ENCODE peak calls at places on chromosomes 1 and 21, in four cellular contexts. Y, S, E and O are unnamed samples.

GRCh38 chr1:18668750-18669404 is 38.2 kb downstream of the PAX7 start:
- DNase-seq in Y (peak), S (no peak), E (no peak), O (no peak)

GRCh38 chr1:75771978-75772377 is 14.1 kb upstream of the RABGGTB start:
- DNase-seq in Y (no peak), S (no peak), E (no peak), O (no peak)

GRCh38 chr1:152436593-152437338 is 22.7 kb upstream of the CRNN start:
- DNase-seq in Y (no peak), S (no peak), E (no peak), O (no peak)

GRCh38 chr1:17881761-17882160 is 126.6 kb downstream of the ACTL8 start:
- DNase-seq in Y (no peak), S (no peak), E (no peak), O (peak)

GRCh38 chr1:217526636-217527035 is 104.3 kb downstream of the GPATCH2 start:
- DNase-seq in Y (no peak), S (no peak), E (no peak), O (no peak)

GRCh38 chr1:8589571-8589970 is 227.9 kb downstream of the RERE start:
- DNase-seq in Y (no peak), S (no peak), E (no peak), O (no peak)

GRCh38 chr1:10057305-10057704 is 24.5 kb downstream of the UBE4B start:
- DNase-seq in Y (no peak), S (no peak), E (no peak), O (no peak)

GRCh38 chr1:101039245-101039644 is 13.7 kb upstream of the DPH5 start:
- DNase-seq in Y (no peak), S (no peak), E (no peak), O (no peak)

GRCh38 chr1:97073936-97074335 is 352.4 kb downstream of the PTBP2 start:
- DNase-seq in Y (no peak), S (no peak), E (no peak), O (no peak)

GRCh38 chr1:43558346-43558841 is 27.7 kb downstream of the PTPRF start:
- DNase-seq in Y (no peak), S (no peak), E (no peak), O (peak)

GRCh38 chr21:46057111-46057709 is 40.7 kb upstream of the COL6A2 start:
- DNase-seq in Y (no peak), S (no peak), E (no peak), O (no peak)
- TF ChIP-seq ELF1 in Y (no peak), S (no peak), E (no peak), O (no peak)

GRCh38 chr1:235971571-235972315 is 93.1 kb downstream of the NID1 start:
- DNase-seq in Y (peak), S (peak), E (peak), O (peak)

GRCh38 chr1:235971020-235971419 is 93.9 kb downstream of the NID1 start:
- DNase-seq in Y (no peak), S (no peak), E (no peak), O (no peak)

GRCh38 chr1:235968837-235969236 is 96.1 kb downstream of the NID1 start:
- DNase-seq in Y (no peak), S (no peak), E (no peak), O (no peak)

GRCh38 chr1:235974616-235975015 is 90.3 kb downstream of the NID1 start:
- DNase-seq in Y (no peak), S (no peak), E (no peak), O (no peak)

GRCh38 chr1:235972316-235973090 is 92.4 kb downstream of the NID1 start:
- DNase-seq in Y (no peak), S (peak), E (no peak), O (peak)
- TF ChIP-seq ELF1 in Y (no peak), S (no peak), E (no peak), O (no peak)

GRCh38 chr1:27648602-27649305 is 13.8 kb upstream of the FGR start:
- DNase-seq in Y (no peak), S (no peak), E (no peak), O (no peak)

GRCh38 chr1:27649306-27649635 is 14.3 kb upstream of the FGR start:
- DNase-seq in Y (no peak), S (no peak), E (no peak), O (no peak)

GRCh38 chr1:27650146-27650526 is 15.2 kb upstream of the FGR start:
- DNase-seq in Y (no peak), S (no peak), E (no peak), O (no peak)

GRCh38 chr1:27652505-27652904 is 17.5 kb upstream of the FGR start:
- DNase-seq in Y (no peak), S (no peak), E (no peak), O (no peak)

GRCh38 chr1:27650527-27651175 is 15.7 kb upstream of the FGR start:
- DNase-seq in Y (peak), S (peak), E (peak), O (no peak)
- TF ChIP-seq ELF1 in Y (no peak), S (no peak), E (no peak), O (no peak)

GRCh38 chr1:81738902-81739301 is 61.8 kb upstream of the ADGRL2 start:
- DNase-seq in Y (no peak), S (no peak), E (no peak), O (no peak)
- TF ChIP-seq ELF1 in Y (no peak), S (no peak), E (no peak), O (no peak)

DNA sequence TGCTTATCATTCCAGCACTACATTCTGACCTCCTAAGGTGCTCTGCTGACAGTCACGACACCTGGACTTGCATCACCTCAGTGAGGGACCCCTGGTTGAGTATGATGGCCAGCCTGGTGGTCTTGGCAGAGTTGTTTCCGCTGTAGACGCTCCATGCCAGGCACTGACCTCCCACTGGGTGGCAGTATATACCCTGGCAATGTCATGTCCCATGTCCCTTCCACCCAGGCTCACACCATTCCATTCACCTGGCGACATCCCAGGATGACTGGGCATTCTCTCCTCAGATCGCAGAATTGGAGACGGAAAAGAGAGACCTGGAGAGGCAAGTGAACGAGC is 5.0 kb downstream of the DNALI1 start:
- DNase-seq in Y (peak), S (peak), E (peak), O (peak)
- TF ChIP-seq ELF1 in Y (no peak), S (no peak), E (no peak), O (no peak)

DNA sequence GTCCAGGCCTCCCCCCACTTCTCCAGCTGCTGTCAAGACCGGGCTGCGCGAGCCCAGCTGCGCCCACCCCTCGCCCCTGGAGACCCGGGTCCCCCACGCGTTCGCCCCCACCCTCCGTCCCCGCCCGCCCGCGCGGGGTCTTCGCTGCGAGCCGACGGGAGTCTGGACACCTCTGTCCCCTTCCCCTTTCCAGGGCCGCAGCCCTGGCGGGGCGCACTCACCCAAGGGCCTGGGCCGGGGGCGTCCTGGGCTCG is 197 bp downstream of the RAP1GAP start:
- DNase-seq in Y (no peak), S (no peak), E (no peak), O (no peak)
- TF ChIP-seq ELF1 in Y (no peak), S (no peak), E (no peak), O (no peak)

GRCh38 chr1:45718289-45718688 is 30.3 kb downstream of the TMEM69 start:
- DNase-seq in Y (no peak), S (no peak), E (no peak), O (no peak)

GRCh38 chr1:45723248-45723930 is 27.1 kb downstream of the IPP start:
- DNase-seq in Y (no peak), S (peak), E (no peak), O (no peak)

GRCh38 chr1:45716700-45717099 is 28.7 kb downstream of the TMEM69 start:
- DNase-seq in Y (no peak), S (no peak), E (no peak), O (no peak)

GRCh38 chr1:45722809-45723208 is 27.6 kb downstream of the IPP start:
- DNase-seq in Y (no peak), S (no peak), E (no peak), O (no peak)

DNA sequence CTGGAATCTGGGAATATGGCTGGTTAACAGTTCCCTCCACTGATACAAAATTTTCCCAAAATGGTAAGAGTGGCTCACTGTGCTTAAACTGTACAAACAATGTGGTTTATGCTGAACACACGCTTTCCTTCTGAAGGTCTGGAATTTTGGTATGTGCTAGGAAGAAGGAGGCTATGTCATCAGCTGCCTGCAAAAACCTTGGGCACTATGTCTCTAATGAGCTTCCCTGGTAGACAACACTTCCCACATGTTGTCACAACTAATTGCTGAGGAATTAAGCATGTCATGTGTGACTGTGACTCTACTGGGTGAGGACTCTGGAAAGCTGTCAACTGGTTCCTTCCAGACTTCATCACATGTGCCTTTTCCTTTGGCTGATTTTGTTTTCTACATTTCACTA is 29.2 kb downstream of the IPP start:
- DNase-seq in Y (no peak), S (no peak), E (no peak), O (no peak)
- TF ChIP-seq ELF1 in Y (no peak), S (no peak), E (no peak), O (no peak)

GRCh38 chr1:204647114-204647804 is 38.3 kb downstream of the LRRN2 start:
- DNase-seq in Y (peak), S (peak), E (peak), O (no peak)
- TF ChIP-seq ELF1 in Y (no peak), S (peak), E (no peak), O (no peak)

GRCh38 chr1:214213136-214213535 is 67.8 kb upstream of the SMYD2 start:
- DNase-seq in Y (no peak), S (no peak), E (no peak), O (no peak)
- TF ChIP-seq ELF1 in Y (no peak), S (no peak), E (no peak), O (no peak)